ENCODE peak calls at places on chromosomes 5 and 9, in ten cellular contexts. V is fibroblast of lung; B is dermis blood vessel endothelial cell; W is kidney glomerular epithelial cell; F is activated effector memory CD4-positive, alpha-beta T cell treated with anti-CD3 and anti-CD28 coated beads, Interleukin-2, amount 50 U/mL, for 16 hours; E is tibial artery; G is AG08395; K is activated CD8-positive, alpha-beta memory T cell treated with anti-CD3 and anti-CD28 coated beads for 4 hours; Q is AG10803; Z is PC-3. X is an unnamed sample.

GRCh38 chr5:138869763-138870500 is 5.2 kb downstream of the LRRTM2 start:
- DNase-seq in F (no peak), V (peak), B (peak), K (no peak), Q (no peak), Z (no peak), W (peak), G (no peak), E (no peak), X (no peak)

GRCh38 chr9:85339337-85339736 is 402.4 kb downstream of the AGTPBP1 start:
- DNase-seq in G (no peak), E (no peak), V (no peak), K (no peak), W (peak), Q (no peak), Z (no peak), B (no peak), F (no peak), X (no peak)

GRCh38 chr5:149415245-149415967 is 36.3 kb upstream of the IL17B start:
- DNase-seq in G (no peak), B (no peak), W (peak), Z (no peak), F (no peak), V (no peak), E (peak), Q (no peak), K (no peak), X (no peak)

GRCh38 chr9:28956111-28956880 is 1383.0 kb upstream of the C9orf72 start:
- DNase-seq in B (no peak), K (no peak), V (no peak), Q (no peak), G (no peak), E (no peak), W (no peak), Z (no peak), F (no peak), X (no peak)

GRCh38 chr9:105405514-105406131 is 42.2 kb upstream of the FSD1L start:
- DNase-seq in F (peak), W (no peak), Q (peak), Z (no peak), G (peak), B (peak), V (no peak), K (peak), E (no peak), X (peak)

GRCh38 chr5:97071101-97071500 is 71.3 kb downstream of the LIX1 start:
- DNase-seq in Z (peak), W (peak), V (peak), Q (peak), E (no peak), K (no peak), G (peak), B (no peak), F (no peak), X (no peak)

GRCh38 chr5:59485629-59486439 is 407.7 kb downstream of the PDE4D start:
- DNase-seq in F (no peak), Q (no peak), K (no peak), Z (no peak), G (no peak), E (no peak), B (peak), W (peak), V (peak), X (no peak)

GRCh38 chr5:117455236-117456233 is 880.9 kb upstream of the SEMA6A start:
- DNase-seq in Z (no peak), G (no peak), K (no peak), B (no peak), V (no peak), Q (no peak), F (no peak), W (no peak), E (no peak), X (no peak)

GRCh38 chr5:142087920-142088679 is 20.5 kb upstream of the NDFIP1 start:
- DNase-seq in Q (no peak), F (peak), K (peak), Z (no peak), G (no peak), V (no peak), W (no peak), B (no peak), E (no peak), X (peak)

GRCh38 chr9:109117856-109118801 is 1.6 kb downstream of the TMEM245 start:
- DNase-seq in K (peak), W (peak), B (peak), F (peak), E (no peak), G (peak), Q (peak), Z (peak), V (peak), X (peak)

GRCh38 chr9:4987996-4988421 is 2.9 kb downstream of the JAK2 start:
- DNase-seq in K (peak), F (peak), Q (peak), E (no peak), V (peak), B (peak), Z (peak), W (peak), G (peak), X (peak)

GRCh38 chr9:124008855-124009834 is 2.4 kb upstream of the LHX2 start:
- DNase-seq in B (no peak), W (no peak), K (no peak), E (peak), G (no peak), V (no peak), Q (no peak), F (no peak), Z (no peak), X (no peak)

GRCh38 chr9:33795281-33795680 is at the start of gene PRSS3:
- DNase-seq in G (no peak), V (no peak), K (no peak), Z (no peak), B (no peak), F (no peak), Q (no peak), W (no peak), E (no peak), X (no peak)

GRCh38 chr5:172573115-172573882 is 67.8 kb upstream of the NEURL1B start:
- DNase-seq in G (no peak), E (no peak), B (no peak), Q (no peak), F (no peak), W (no peak), Z (no peak), K (no peak), V (no peak), X (no peak)

GRCh38 chr9:106921341-106921899 is 58.5 kb downstream of the ZNF462 start:
- DNase-seq in F (no peak), W (peak), V (peak), G (peak), Z (no peak), E (no peak), B (peak), K (no peak), Q (peak), X (no peak)

GRCh38 chr9:124659099-124659659 is 111.9 kb downstream of the NR6A1 start:
- DNase-seq in B (peak), Z (peak), V (peak), K (no peak), W (peak), E (peak), F (peak), Q (peak), G (peak), X (peak)

GRCh38 chr9:6877671-6878161 is 119.9 kb downstream of the KDM4C start:
- DNase-seq in F (no peak), B (no peak), V (no peak), E (no peak), K (no peak), W (peak), Q (peak), G (peak), Z (peak), X (no peak)

GRCh38 chr5:159463590-159464321 is 133.5 kb upstream of the IL12B start:
- DNase-seq in Q (peak), V (no peak), Z (peak), F (no peak), B (no peak), E (no peak), K (no peak), W (peak), G (no peak), X (no peak)

GRCh38 chr9:125632321-125633115 is 74.5 kb downstream of the MAPKAP1 start:
- DNase-seq in V (no peak), G (no peak), W (peak), B (peak), E (no peak), Q (no peak), F (no peak), K (no peak), Z (peak), X (no peak)

GRCh38 chr5:57117601-57118000 is 56.3 kb upstream of the GPBP1 start:
- DNase-seq in E (no peak), V (no peak), Q (no peak), Z (peak), G (no peak), W (no peak), K (peak), F (peak), B (no peak), X (no peak)